ENCODE peak calls at places on chromosomes 12 and 14, in eight cellular contexts. T is cardiac muscle cell, I is mesenchymal stem cell, R is OCI-LY7, E is ovary, H is breast epithelium, L is endodermal cell, V is upper lobe of right lung. D is an unnamed sample.
A peak's percentile ranks its signal among the peaks of the same experiment; 100 is the strongest.

GRCh38 chr12:56222531-56222895 is 791 bp upstream of the RNF41 start:
- DNase-seq in V (no peak), I (no peak), R (no peak), E (no peak), L (no peak), H (no peak), T (no peak), D (no peak)

GRCh38 chr12:120361506-120362208 is 7.3 kb downstream of the MSI1 start:
- DNase-seq in E (peak; percentile 54), T (peak; percentile 95), V (no peak), R (no peak), I (peak; percentile 82), H (no peak), L (peak; percentile 99), D (peak; percentile 48)

GRCh38 chr14:65354715-65355114 is 57.8 kb upstream of the FUT8 start:
- DNase-seq in T (no peak), H (no peak), R (no peak), E (no peak), L (peak; percentile 49), V (no peak), I (no peak), D (no peak)

GRCh38 chr12:47214771-47215170 is 135.0 kb upstream of the AMIGO2 start:
- DNase-seq in I (no peak), E (no peak), R (no peak), H (no peak), V (no peak), L (no peak), T (no peak), D (no peak)

GRCh38 chr14:103161054-103161397 is 37.8 kb downstream of the TNFAIP2 start:
- DNase-seq in I (no peak), L (peak; percentile 60), T (no peak), V (no peak), E (no peak), H (peak; percentile 61), R (no peak), D (no peak)

GRCh38 chr14:100065161-100065871 is at the start of gene EVL:
- DNase-seq in H (no peak), I (no peak), T (peak; percentile 23), L (no peak), E (no peak), R (peak; percentile 86), V (peak; percentile 86), D (peak; percentile 35)

GRCh38 chr14:93064411-93065271 is 51.1 kb downstream of the ITPK1 start:
- DNase-seq in T (no peak), R (no peak), E (no peak), V (no peak), L (no peak), I (no peak), H (no peak), D (peak; percentile 42)

GRCh38 chr14:62289471-62289870 is 527.3 kb downstream of the SNAPC1 start:
- DNase-seq in T (no peak), I (peak; percentile 3), L (no peak), H (no peak), V (no peak), R (no peak), E (no peak), D (no peak)

GRCh38 chr12:29609431-29610215 is 112.1 kb upstream of the OVCH1 start:
- DNase-seq in E (no peak), V (no peak), T (peak; percentile 61), H (no peak), R (no peak), L (no peak), I (peak; percentile 23), D (no peak)

GRCh38 chr14:32986791-32987545 is 48.3 kb downstream of the NPAS3 start:
- DNase-seq in L (no peak), E (no peak), V (no peak), R (no peak), I (peak; percentile 63), T (no peak), H (peak; percentile 22), D (peak; percentile 18)

GRCh38 chr12:53601296-53601847 is 24.8 kb downstream of the ATF7 start:
- DNase-seq in E (peak; percentile 21), V (no peak), T (no peak), H (no peak), I (no peak), R (peak; percentile 50), L (no peak), D (no peak)

GRCh38 chr14:55583942-55584468 is 4.0 kb downstream of the KTN1 start:
- DNase-seq in E (no peak), L (no peak), R (no peak), I (peak; percentile 41), T (peak; percentile 23), H (no peak), V (no peak), D (no peak)

GRCh38 chr12:1811281-1811947 is 9.0 kb upstream of the LRTM2 start:
- DNase-seq in R (no peak), I (peak; percentile 85), V (no peak), L (no peak), E (no peak), T (no peak), H (no peak), D (no peak)

GRCh38 chr12:57223191-57224165 is 6.0 kb upstream of the SHMT2 start:
- DNase-seq in V (no peak), R (no peak), E (no peak), I (no peak), T (no peak), H (no peak), L (no peak), D (no peak)
- H3K27ac ChIP-seq in V (no peak overlapping the region), R (no peak overlapping the region), E (no peak overlapping the region), I (no peak overlapping the region), T (no peak overlapping the region), H (no peak overlapping the region), L (no peak overlapping the region), D (no peak overlapping the region)

GRCh38 chr12:27575780-27576154 is 51.8 kb downstream of the PPFIBP1 start:
- DNase-seq in V (no peak), E (no peak), L (no peak), T (no peak), H (no peak), R (no peak), I (no peak), D (no peak)
- H3K4me1 ChIP-seq in V (peaks cover 14% of the 10 kb centered on the region), E (peaks cover 6% of the 10 kb centered on the region), L (no peaks in the 10 kb centered on the region), T (peaks cover 4% of the 10 kb centered on the region), H (no peaks in the 10 kb centered on the region), R (no peaks in the 10 kb centered on the region), I (peaks cover 3% of the 10 kb centered on the region), D (peaks cover 96% of the 10 kb centered on the region)

GRCh38 chr14:90454041-90455000 is 57.5 kb downstream of the CALM1 start:
- DNase-seq in V (peak; percentile 74), T (peak; percentile 82), L (peak; percentile 99), H (no peak), R (peak; percentile 16), E (no peak), I (peak; percentile 83), D (peak; percentile 82)
- H3K4me3 ChIP-seq in V (peak overlapping the region; percentile 21), T (peak overlapping the region; percentile 16), L (peak overlapping the region; percentile 60), H (peak overlapping the region; percentile 43), R (no peak overlapping the region), E (no peak overlapping the region), I (peak overlapping the region; percentile 64), D (peak overlapping the region; percentile 59)

DNA sequence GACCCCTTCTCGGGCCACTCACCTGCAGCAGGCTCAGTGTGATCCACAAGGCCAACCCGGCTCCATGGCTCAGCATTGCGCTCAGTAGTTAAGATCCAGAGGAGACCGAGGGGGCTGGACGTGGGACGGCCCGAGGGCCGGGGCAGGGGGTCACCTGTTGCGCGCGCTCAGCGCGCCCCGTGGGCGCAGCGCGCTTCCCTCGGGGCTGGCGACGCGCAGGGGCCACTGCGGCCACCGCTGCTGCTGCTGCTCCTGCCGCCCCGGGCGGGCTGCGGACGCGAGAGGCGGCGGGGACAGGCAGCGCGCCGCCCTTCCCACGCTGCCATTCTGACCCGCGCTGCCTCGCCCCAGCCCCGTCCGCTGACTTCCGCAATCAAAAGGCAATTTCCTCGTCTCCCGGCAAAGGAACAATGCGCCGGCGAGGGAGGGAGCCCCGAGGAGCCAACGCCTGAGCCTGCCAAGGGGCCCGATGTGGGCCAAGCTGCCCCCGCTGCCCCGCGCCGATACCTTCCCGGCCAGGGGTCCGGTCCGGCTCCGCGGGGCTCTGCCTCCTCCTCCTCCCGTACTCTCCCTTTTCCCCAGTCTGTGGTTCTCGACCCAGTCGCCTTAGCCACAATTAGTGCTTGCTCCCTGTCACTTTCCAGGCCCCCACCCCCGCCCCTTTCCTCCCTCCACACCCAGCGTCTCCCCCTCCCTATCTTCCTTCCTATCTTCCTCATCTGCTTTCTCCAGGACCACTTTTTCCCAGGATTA is 27.3 kb downstream of the PTPRB start:
- DNase-seq in T (peak; percentile 52), R (no peak), L (peak; percentile 84), I (peak; percentile 22), E (no peak), H (no peak), V (peak; percentile 74), D (peak; percentile 61)
- H3K27ac ChIP-seq in T (no peak overlapping the region), R (no peak overlapping the region), L (no peak overlapping the region), I (no peak overlapping the region), E (no peak overlapping the region), H (peak overlapping the region; percentile 37), V (peak overlapping the region; percentile 73), D (peak overlapping the region; percentile 90)